ENCODE peak calls at places on chromosome 13, in ten cellular contexts. F is AG08396; L is NCI-H146; Y is activated CD4-positive, CD25-positive, alpha-beta regulatory T cell; A is M059J; R is stimulated activated CD4-positive, alpha-beta T cell treated with anti-CD3 and anti-CD28 coated beads, TNF-alpha, amount 100 ng/mL, for 24 hours; H is MM.1S; T is stimulated activated naive B cell treated with anti-CD40 and anti-IgM and Interleukin-4, amounts not matched to agents 10 μg/mL and 1 μg/mL and 100 μg/mL, for 72 hours; U is endothelial cell; P is fibroblast of the conjunctiva. C is an unnamed sample.

GRCh38 chr13:109154546-109154945 is 525.1 kb downstream of the MYO16 start:
- DNase-seq in A (no peak), L (no peak), T (no peak), Y (no peak), F (no peak), R (no peak), U (no peak), P (no peak), H (no peak), C (no peak)

GRCh38 chr13:29105779-29106178 is 285.6 kb downstream of the MTUS2 start:
- DNase-seq in Y (no peak), P (no peak), A (no peak), T (no peak), H (no peak), F (no peak), L (no peak), R (no peak), U (no peak), C (no peak)

GRCh38 chr13:19321222-19321621 is 139.6 kb upstream of the TUBA3C start:
- DNase-seq in T (no peak), A (no peak), R (no peak), P (no peak), F (no peak), L (no peak), Y (no peak), H (no peak), U (no peak), C (no peak)

GRCh38 chr13:79904581-79904980 is 423.6 kb downstream of the NDFIP2 start:
- DNase-seq in P (no peak), U (no peak), A (no peak), Y (no peak), R (no peak), L (no peak), H (no peak), F (no peak), T (no peak), C (no peak)

GRCh38 chr13:33236021-33236420 is 49.5 kb downstream of the STARD13 start:
- DNase-seq in L (no peak), T (no peak), R (no peak), H (no peak), P (peak; percentile 64), F (peak; percentile 74), Y (no peak), A (peak; percentile 81), U (no peak), C (no peak)

GRCh38 chr13:25468330-25469178 is 96.8 kb downstream of the ATP8A2 start:
- DNase-seq in H (no peak), T (no peak), L (peak; percentile 53), U (peak; percentile 37), Y (no peak), F (peak; percentile 36), R (no peak), P (no peak), A (no peak), C (no peak)

GRCh38 chr13:24997367-24997967 is 98.5 kb upstream of the PABPC3 start:
- DNase-seq in A (peak; percentile 31), H (peak; percentile 36), R (no peak), P (peak; percentile 18), T (no peak), F (no peak), U (peak; percentile 21), L (peak; percentile 24), Y (no peak), C (no peak)

GRCh38 chr13:27118428-27119054 is 53.1 kb downstream of the USP12 start:
- DNase-seq in U (no peak), T (no peak), L (no peak), P (no peak), A (no peak), R (no peak), F (no peak), H (no peak), Y (no peak), C (no peak)

GRCh38 chr13:80249906-80250513 is 90.9 kb downstream of the SPRY2 start:
- DNase-seq in F (no peak), H (no peak), U (no peak), A (no peak), Y (no peak), T (no peak), L (no peak), P (no peak), R (no peak), C (no peak)

GRCh38 chr13:69243366-69243765 is 864.3 kb upstream of the ATXN8OS start:
- DNase-seq in T (no peak), U (no peak), P (no peak), R (no peak), H (no peak), L (peak; percentile 13), Y (no peak), A (no peak), F (no peak), C (no peak)

GRCh38 chr13:44004881-44005280 is 125.2 kb downstream of the LACC1 start:
- DNase-seq in L (no peak), A (peak; percentile 76), F (peak; percentile 39), Y (no peak), U (no peak), T (no peak), P (peak; percentile 8), R (no peak), H (no peak), C (no peak)

GRCh38 chr13:79581870-79582315 is 100.9 kb downstream of the NDFIP2 start:
- DNase-seq in L (no peak), H (no peak), R (no peak), F (no peak), U (no peak), P (peak; percentile 28), Y (no peak), T (no peak), A (peak; percentile 83), C (no peak)

GRCh38 chr13:30124131-30124768 is 183.1 kb downstream of the KATNAL1 start:
- DNase-seq in F (no peak), L (no peak), P (no peak), Y (no peak), T (no peak), R (no peak), H (no peak), U (no peak), A (no peak), C (no peak)

GRCh38 chr13:109821038-109821545 is 34.7 kb upstream of the IRS2 start:
- DNase-seq in H (no peak), F (no peak), R (no peak), T (no peak), L (peak; percentile 52), U (no peak), Y (no peak), A (no peak), P (no peak), C (no peak)

GRCh38 chr13:28568286-28568685 is 73.4 kb upstream of the FLT1 start:
- DNase-seq in Y (no peak), L (no peak), T (no peak), U (no peak), F (peak; percentile 26), H (no peak), P (no peak), A (peak; percentile 13), R (no peak), C (peak; percentile 54)

GRCh38 chr13:97274782-97275252 is 52.7 kb downstream of the MBNL2 start:
- DNase-seq in F (no peak), Y (no peak), P (no peak), H (no peak), A (peak; percentile 81), R (no peak), T (no peak), L (no peak), U (no peak), C (no peak)

GRCh38 chr13:95129004-95129403 is 172.2 kb downstream of the ABCC4 start:
- DNase-seq in L (no peak), A (no peak), T (no peak), F (no peak), U (no peak), R (no peak), Y (no peak), H (no peak), P (no peak), C (no peak)

GRCh38 chr13:77359171-77359570 is 32.3 kb upstream of the MYCBP2 start:
- DNase-seq in T (no peak), H (no peak), Y (no peak), R (no peak), L (no peak), A (peak; percentile 7), P (no peak), U (no peak), F (no peak), C (no peak)

GRCh38 chr13:97220151-97220900 is 1.8 kb upstream of the MBNL2 start:
- DNase-seq in Y (no peak), R (no peak), P (no peak), H (no peak), A (no peak), T (no peak), U (no peak), F (no peak), L (no peak), C (no peak)

GRCh38 chr13:27020415-27020814 is 151.2 kb downstream of the USP12 start:
- DNase-seq in A (no peak), H (no peak), P (no peak), R (no peak), Y (no peak), F (no peak), L (no peak), T (no peak), U (no peak), C (no peak)

GRCh38 chr13:68125087-68125480 is 894.9 kb upstream of the PCDH9 start:
- DNase-seq in Y (no peak), P (no peak), A (no peak), H (no peak), T (no peak), F (no peak), R (no peak), U (no peak), L (no peak), C (no peak)

C was measured in GF-D8.